ENCODE peak calls at places on chromosomes 6 and 20, in six cellular contexts. V is cardiac muscle cell, F is foreskin fibroblast, L is transverse colon, B is fibroblast of lung, C is fibroblast of pulmonary artery. Y is an unnamed sample.

GRCh38 chr6:150195996-150196417 is 53.2 kb downstream of the PPP1R14C start:
- DNase-seq in V (no peak), C (no peak), L (peak), F (no peak), B (peak), Y (no peak)

GRCh38 chr20:10282930-10283556 is 64.4 kb downstream of the SNAP25 start:
- DNase-seq in L (no peak), C (peak), F (peak), B (peak), V (no peak), Y (no peak)

GRCh38 chr6:50720623-50721022 is 7.3 kb downstream of the TFAP2D start:
- DNase-seq in B (no peak), C (peak), F (no peak), V (peak), L (no peak), Y (no peak)

GRCh38 chr6:95923518-95923917 is 92.3 kb upstream of the FUT9 start:
- DNase-seq in V (no peak), B (no peak), C (no peak), L (no peak), F (no peak), Y (no peak)

GRCh38 chr6:85004283-85005010 is 240.0 kb upstream of the TBX18 start:
- DNase-seq in F (peak), L (no peak), C (peak), B (no peak), V (peak), Y (no peak)

GRCh38 chr6:128233501-128233900 is 286.9 kb downstream of the PTPRK start:
- DNase-seq in B (no peak), V (no peak), C (no peak), L (no peak), F (no peak), Y (no peak)

GRCh38 chr20:30912006-30912660 is 345.3 kb upstream of the DEFB115 start:
- DNase-seq in B (no peak), C (peak), L (no peak), V (peak), F (no peak), Y (no peak)

GRCh38 chr6:19757036-19757435 is 80.1 kb upstream of the ID4 start:
- DNase-seq in L (no peak), C (peak), V (peak), F (peak), B (peak), Y (no peak)

GRCh38 chr20:16898433-16898832 is 150.3 kb downstream of the OTOR start:
- DNase-seq in C (no peak), B (peak), F (peak), L (no peak), V (no peak), Y (no peak)

GRCh38 chr6:2134559-2134958 is 110.8 kb downstream of the GMDS start:
- DNase-seq in V (no peak), L (no peak), F (no peak), C (no peak), B (no peak), Y (no peak)

DNA sequence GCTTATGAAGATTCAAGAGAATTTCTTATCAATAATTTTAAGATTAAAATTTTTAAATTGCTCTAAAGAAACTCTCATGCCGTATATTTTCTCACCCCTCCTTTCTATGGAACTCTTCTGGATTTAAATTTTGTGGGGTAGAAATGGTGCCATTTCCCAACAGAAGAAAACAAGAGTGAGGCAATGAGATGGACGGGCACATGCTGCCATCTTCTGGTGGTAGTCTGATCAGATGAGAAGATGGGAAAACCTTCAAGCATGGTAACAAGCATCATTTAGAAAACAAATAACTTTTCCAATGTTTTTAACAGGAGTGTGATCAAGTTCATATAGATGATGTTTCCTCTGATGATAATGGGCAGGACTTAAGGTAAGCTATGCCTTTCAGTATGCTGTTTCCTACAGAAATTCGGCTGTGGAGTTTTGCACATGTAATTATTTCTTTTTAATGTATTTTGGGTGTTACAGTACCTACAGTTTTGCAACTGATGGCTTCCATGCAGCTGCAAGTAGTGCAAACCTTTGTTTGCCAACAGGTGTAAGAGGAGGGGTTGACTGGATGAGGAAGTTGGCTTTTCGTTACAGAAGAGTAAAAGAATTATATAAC is 271.4 kb downstream of the EYA4 start:
- DNase-seq in B (peak), C (peak), V (peak), F (peak), L (peak), Y (peak)
- TF ChIP-seq CTCF in B (peak), C (peak), V (peak), F (peak), L (peak), Y (peak)

GRCh38 chr20:63567132-63567381 is 7.0 kb downstream of the HELZ2 start:
- DNase-seq in C (no peak), F (no peak), B (no peak), L (no peak), V (no peak), Y (no peak)

GRCh38 chr20:63565021-63565698 is 8.9 kb downstream of the HELZ2 start:
- DNase-seq in L (no peak), C (no peak), B (no peak), V (no peak), F (no peak), Y (no peak)

GRCh38 chr20:63567382-63568169 is 6.5 kb downstream of the HELZ2 start:
- DNase-seq in B (no peak), L (peak), F (no peak), C (no peak), V (peak), Y (no peak)

GRCh38 chr20:63565699-63566335 is 8.2 kb downstream of the HELZ2 start:
- DNase-seq in F (no peak), V (no peak), B (no peak), L (no peak), C (no peak), Y (no peak)

GRCh38 chr20:63566395-63567131 is 7.5 kb downstream of the HELZ2 start:
- DNase-seq in B (no peak), F (no peak), V (no peak), L (no peak), C (no peak), Y (no peak)
- TF ChIP-seq CTCF in B (no peak), F (no peak), V (no peak), L (no peak), C (no peak), Y (no peak)

GRCh38 chr6:77264970-77265369 is 198.3 kb downstream of the HTR1B start:
- DNase-seq in B (no peak), C (no peak), F (no peak), V (no peak), L (no peak), Y (no peak)
- TF ChIP-seq CTCF in B (no peak), C (no peak), F (no peak), V (no peak), L (no peak), Y (no peak)

GRCh38 chr6:579339-579738 is 77.6 kb downstream of the HUS1B start:
- DNase-seq in B (no peak), V (peak), C (peak), F (peak), L (no peak), Y (no peak)
- TF ChIP-seq CTCF in B (peak), V (peak), C (peak), F (peak), L (no peak), Y (no peak)